ENCODE peak calls at places on chromosomes 13 and 19, in seven cellular contexts. One of them, this sample, is unnamed.

GRCh38 chr13:43094901-43095300 is 71.5 kb downstream of the DNAJC15 start:
- DNase-seq in A549: no peak
- DNase-seq in K562: no peak
- DNase-seq in transverse colon: no peak
- DNase-seq in tibial nerve: no peak
- DNase-seq in ovary: no peak
- DNase-seq in stomach: no peak
- DNase-seq in this sample: no peak

GRCh38 chr13:31201341-31202024 is 1.7 kb downstream of the B3GLCT start:
- DNase-seq in A549: no peak
- DNase-seq in K562: no peak
- DNase-seq in transverse colon: no peak
- DNase-seq in tibial nerve: no peak
- DNase-seq in ovary: peak; percentile 52
- DNase-seq in stomach: no peak
- DNase-seq in this sample: no peak

GRCh38 chr19:40348961-40349507 is 539 bp downstream of the PLD3 start:
- DNase-seq in A549: peak; percentile 89
- DNase-seq in K562: peak; percentile 33
- DNase-seq in transverse colon: no peak
- DNase-seq in tibial nerve: no peak
- DNase-seq in ovary: no peak
- DNase-seq in stomach: no peak
- DNase-seq in this sample: no peak

GRCh38 chr13:84896128-84896527 is 903.1 kb downstream of the SLITRK6 start:
- DNase-seq in A549: no peak
- DNase-seq in K562: peak; percentile 3
- DNase-seq in transverse colon: peak; percentile 11
- DNase-seq in tibial nerve: no peak
- DNase-seq in ovary: no peak
- DNase-seq in stomach: no peak
- DNase-seq in this sample: no peak

GRCh38 chr13:31042501-31043165 is 110.2 kb downstream of the TEX26 start:
- DNase-seq in A549: no peak
- DNase-seq in K562: no peak
- DNase-seq in transverse colon: no peak
- DNase-seq in tibial nerve: no peak
- DNase-seq in ovary: no peak
- DNase-seq in stomach: no peak
- DNase-seq in this sample: no peak

GRCh38 chr13:77980592-77980991 is 62.0 kb upstream of the EDNRB start:
- DNase-seq in A549: no peak
- DNase-seq in K562: no peak
- DNase-seq in transverse colon: no peak
- DNase-seq in tibial nerve: no peak
- DNase-seq in ovary: no peak
- DNase-seq in stomach: no peak
- DNase-seq in this sample: no peak

GRCh38 chr19:17346109-17346671 is 8.8 kb downstream of the GTPBP3 start:
- DNase-seq in A549: peak; percentile 58
- DNase-seq in K562: peak; percentile 87
- DNase-seq in transverse colon: peak; percentile 82
- DNase-seq in tibial nerve: peak; percentile 66
- DNase-seq in ovary: peak; percentile 84
- DNase-seq in stomach: peak; percentile 82
- DNase-seq in this sample: peak; percentile 83

GRCh38 chr13:109336730-109337129 is 449.7 kb downstream of the IRS2 start:
- DNase-seq in A549: no peak
- DNase-seq in K562: no peak
- DNase-seq in transverse colon: no peak
- DNase-seq in tibial nerve: no peak
- DNase-seq in ovary: no peak
- DNase-seq in stomach: no peak
- DNase-seq in this sample: no peak

GRCh38 chr19:44499962-44500949 is at the start of gene ZNF180:
- DNase-seq in A549: peak; percentile 99
- DNase-seq in K562: peak; percentile 94
- DNase-seq in transverse colon: peak; percentile 96
- DNase-seq in tibial nerve: peak; percentile 89
- DNase-seq in ovary: peak; percentile 91
- DNase-seq in stomach: peak; percentile 95
- DNase-seq in this sample: peak; percentile 96
- TF ChIP-seq POLR2A in A549: peak; percentile 62
- TF ChIP-seq POLR2A in K562: peak; percentile 94
- TF ChIP-seq POLR2A in transverse colon: peak; percentile 86
- TF ChIP-seq POLR2A in tibial nerve: peak; percentile 51
- TF ChIP-seq POLR2A in ovary: peak; percentile 64
- TF ChIP-seq POLR2A in stomach: no peak
- TF ChIP-seq POLR2A in this sample: peak; percentile 80

GRCh38 chr19:7376151-7376852 is 27.6 kb downstream of the ARHGEF18 start:
- DNase-seq in A549: no peak
- DNase-seq in K562: no peak
- DNase-seq in transverse colon: no peak
- DNase-seq in tibial nerve: no peak
- DNase-seq in ovary: no peak
- DNase-seq in stomach: no peak
- DNase-seq in this sample: no peak
- TF ChIP-seq EP300 in A549: no peak
- TF ChIP-seq EP300 in K562: no peak
- TF ChIP-seq EP300 in transverse colon: no peak
- TF ChIP-seq EP300 in tibial nerve: no peak
- TF ChIP-seq EP300 in ovary: no peak
- TF ChIP-seq EP300 in stomach: no peak
- TF ChIP-seq EP300 in this sample: no peak

GRCh38 chr19:47215581-47215980 is 15.4 kb downstream of the BBC3 start:
- DNase-seq in A549: no peak
- DNase-seq in K562: no peak
- DNase-seq in transverse colon: peak; percentile 81
- DNase-seq in tibial nerve: no peak
- DNase-seq in ovary: no peak
- DNase-seq in stomach: no peak
- DNase-seq in this sample: no peak

GRCh38 chr19:47209323-47210179 is 21.4 kb downstream of the BBC3 start:
- DNase-seq in A549: no peak
- DNase-seq in K562: no peak
- DNase-seq in transverse colon: no peak
- DNase-seq in tibial nerve: no peak
- DNase-seq in ovary: no peak
- DNase-seq in stomach: no peak
- DNase-seq in this sample: no peak

GRCh38 chr19:47210180-47210490 is 20.9 kb downstream of the BBC3 start:
- DNase-seq in A549: no peak
- DNase-seq in K562: no peak
- DNase-seq in transverse colon: no peak
- DNase-seq in tibial nerve: no peak
- DNase-seq in ovary: no peak
- DNase-seq in stomach: no peak
- DNase-seq in this sample: no peak

GRCh38 chr19:47210689-47211316 is 20.2 kb downstream of the BBC3 start:
- DNase-seq in A549: peak; percentile 77
- DNase-seq in K562: peak; percentile 74
- DNase-seq in transverse colon: peak; percentile 86
- DNase-seq in tibial nerve: peak; percentile 85
- DNase-seq in ovary: peak; percentile 89
- DNase-seq in stomach: peak; percentile 87
- DNase-seq in this sample: peak; percentile 90
- TF ChIP-seq POLR2A in A549: no peak
- TF ChIP-seq POLR2A in K562: no peak
- TF ChIP-seq POLR2A in transverse colon: no peak
- TF ChIP-seq POLR2A in tibial nerve: no peak
- TF ChIP-seq POLR2A in ovary: no peak
- TF ChIP-seq POLR2A in stomach: no peak
- TF ChIP-seq POLR2A in this sample: no peak

GRCh38 chr19:1411255-1412191 is 4.1 kb downstream of the DAZAP1 start:
- DNase-seq in A549: no peak
- DNase-seq in K562: no peak
- DNase-seq in transverse colon: peak; percentile 30
- DNase-seq in tibial nerve: no peak
- DNase-seq in ovary: no peak
- DNase-seq in stomach: no peak
- DNase-seq in this sample: no peak

GRCh38 chr19:1410136-1410786 is 2.9 kb downstream of the DAZAP1 start:
- DNase-seq in A549: no peak
- DNase-seq in K562: no peak
- DNase-seq in transverse colon: no peak
- DNase-seq in tibial nerve: no peak
- DNase-seq in ovary: no peak
- DNase-seq in stomach: no peak
- DNase-seq in this sample: no peak

GRCh38 chr19:1412323-1412923 is 5.0 kb downstream of the DAZAP1 start:
- DNase-seq in A549: no peak
- DNase-seq in K562: no peak
- DNase-seq in transverse colon: no peak
- DNase-seq in tibial nerve: no peak
- DNase-seq in ovary: no peak
- DNase-seq in stomach: no peak
- DNase-seq in this sample: no peak

GRCh38 chr19:1410789-1411188 is 3.4 kb downstream of the DAZAP1 start:
- DNase-seq in A549: no peak
- DNase-seq in K562: no peak
- DNase-seq in transverse colon: no peak
- DNase-seq in tibial nerve: no peak
- DNase-seq in ovary: no peak
- DNase-seq in stomach: no peak
- DNase-seq in this sample: no peak

DNA sequence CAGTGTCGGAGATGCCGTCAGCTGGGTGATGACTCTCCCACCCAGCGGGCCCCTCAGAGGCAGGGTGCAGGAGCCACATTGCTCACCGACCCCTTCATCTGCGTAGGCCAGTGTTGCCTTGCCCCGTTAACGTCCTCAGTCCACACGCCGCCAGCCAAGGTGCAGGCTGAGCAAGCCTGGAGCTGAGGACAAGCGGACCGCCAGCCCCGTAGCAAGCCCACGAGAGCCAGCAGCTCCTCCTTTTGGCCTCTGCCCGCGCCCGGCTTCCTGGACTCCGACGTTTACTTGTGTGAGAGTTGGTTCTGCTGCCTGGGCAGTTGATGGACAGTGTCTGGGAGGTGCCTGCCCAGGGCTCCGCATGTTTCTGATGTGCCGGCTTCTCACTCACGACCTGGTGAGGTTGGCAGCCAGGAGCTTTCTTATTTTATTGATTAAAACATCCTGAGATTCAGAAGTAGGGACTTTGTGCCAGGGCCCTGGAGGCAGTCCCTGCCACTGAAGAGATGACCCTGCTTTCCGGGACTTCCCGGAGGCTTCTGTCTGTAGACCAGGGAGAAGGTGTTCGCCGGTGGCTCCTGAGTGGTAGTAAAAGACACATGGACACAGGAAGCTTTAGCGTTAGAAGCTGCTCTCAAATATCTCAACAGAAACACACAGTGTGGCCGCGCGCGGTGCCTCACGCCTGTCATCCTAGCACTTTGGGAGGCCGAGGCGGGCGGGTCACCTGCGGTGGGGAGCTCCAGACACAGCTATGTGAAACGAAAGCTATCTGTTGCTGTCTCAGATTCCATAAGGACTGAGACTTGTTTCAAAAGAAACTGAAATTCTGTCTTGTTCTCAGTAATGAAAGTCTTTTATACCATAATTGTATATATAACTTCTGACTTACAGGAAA is 5.9 kb downstream of the DAZAP1 start:
- DNase-seq in A549: no peak
- DNase-seq in K562: no peak
- DNase-seq in transverse colon: no peak
- DNase-seq in tibial nerve: no peak
- DNase-seq in ovary: no peak
- DNase-seq in stomach: no peak
- DNase-seq in this sample: no peak
- TF ChIP-seq EP300 in A549: no peak
- TF ChIP-seq EP300 in K562: no peak
- TF ChIP-seq EP300 in transverse colon: no peak
- TF ChIP-seq EP300 in tibial nerve: no peak
- TF ChIP-seq EP300 in ovary: no peak
- TF ChIP-seq EP300 in stomach: no peak
- TF ChIP-seq EP300 in this sample: no peak

DNA sequence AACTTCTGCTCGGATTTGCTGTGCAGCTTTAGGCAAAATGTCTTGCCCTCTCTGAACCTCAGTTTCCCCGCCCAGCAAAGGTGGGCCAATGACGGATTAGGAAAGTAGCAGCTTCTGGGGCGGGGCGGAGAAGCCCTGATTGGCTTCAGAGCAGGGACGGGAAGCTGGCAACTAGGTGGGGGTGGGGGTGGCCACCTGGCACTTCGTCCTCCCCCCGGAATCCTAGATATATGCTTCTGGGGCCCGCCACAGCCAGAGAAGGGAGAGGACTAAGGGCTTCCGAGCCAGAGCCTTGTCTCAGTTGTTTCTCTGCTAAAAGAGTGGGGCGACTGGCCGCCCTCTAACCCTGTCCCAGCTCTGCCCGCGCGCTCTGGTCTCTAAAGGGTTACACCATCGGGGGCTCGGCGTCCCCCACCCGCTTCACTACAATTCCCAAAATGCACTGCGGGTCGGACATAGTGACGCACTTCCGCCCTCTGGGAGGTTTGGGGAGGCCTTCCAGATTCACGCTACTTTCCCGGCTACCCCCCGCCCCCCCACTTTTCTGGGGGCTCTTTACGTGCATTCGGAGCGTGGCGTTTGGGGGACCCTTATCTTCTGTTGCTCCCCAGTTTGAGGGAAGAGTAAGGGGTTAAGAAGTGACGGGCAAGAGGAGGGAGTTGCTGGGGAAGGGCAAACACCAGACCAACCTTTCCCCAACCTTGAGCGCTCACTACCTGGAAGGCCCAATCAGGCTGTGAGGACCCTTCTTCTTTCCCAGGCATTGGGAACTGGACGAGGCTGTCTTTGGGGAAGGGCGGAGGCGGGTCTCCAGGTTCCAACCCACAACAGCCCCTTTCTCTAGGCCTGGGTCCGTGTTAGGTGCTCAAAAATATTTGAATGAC is 728 bp upstream of the IRF2BP1 start:
- DNase-seq in A549: peak; percentile 98
- DNase-seq in K562: peak; percentile 93
- DNase-seq in transverse colon: peak; percentile 93
- DNase-seq in tibial nerve: peak; percentile 78
- DNase-seq in ovary: peak; percentile 93
- DNase-seq in stomach: peak; percentile 93
- DNase-seq in this sample: peak; percentile 97
- TF ChIP-seq POLR2A in A549: peak; percentile 37
- TF ChIP-seq POLR2A in K562: peak; percentile 72
- TF ChIP-seq POLR2A in transverse colon: peak; percentile 66
- TF ChIP-seq POLR2A in tibial nerve: no peak
- TF ChIP-seq POLR2A in ovary: peak; percentile 84
- TF ChIP-seq POLR2A in stomach: no peak
- TF ChIP-seq POLR2A in this sample: peak; percentile 48

GRCh38 chr19:19405919-19406877 is 723 bp downstream of the GATAD2A start:
- DNase-seq in A549: no peak
- DNase-seq in K562: peak; percentile 54
- DNase-seq in transverse colon: peak; percentile 57
- DNase-seq in tibial nerve: no peak
- DNase-seq in ovary: peak; percentile 56
- DNase-seq in stomach: peak; percentile 49
- DNase-seq in this sample: peak; percentile 75
- TF ChIP-seq EP300 in A549: no peak
- TF ChIP-seq EP300 in K562: no peak
- TF ChIP-seq EP300 in transverse colon: no peak
- TF ChIP-seq EP300 in tibial nerve: no peak
- TF ChIP-seq EP300 in ovary: no peak
- TF ChIP-seq EP300 in stomach: no peak
- TF ChIP-seq EP300 in this sample: no peak